ENCODE peak calls at places on chromosomes 16 and 17, in ten cellular contexts. One of them, this sample, is unnamed.
A peak's percentile ranks its signal among the peaks of the same experiment; 100 is the strongest.

GRCh38 chr17:69810326-69811035 is 264.5 kb upstream of the KCNJ16 start:
- DNase-seq in thyroid gland: no peak
- DNase-seq in right lobe of liver: no peak
- DNase-seq in adrenal gland: no peak
- DNase-seq in A549: peak; percentile 49
- DNase-seq in sigmoid colon: no peak
- DNase-seq in H1: no peak
- DNase-seq in HCT116: no peak
- DNase-seq in K562: no peak
- DNase-seq in body of pancreas: no peak
- DNase-seq in this sample: no peak

GRCh38 chr17:36864827-36865320 is 72.4 kb upstream of the LHX1 start:
- DNase-seq in K562: no peak
- DNase-seq in thyroid gland: no peak
- DNase-seq in HCT116: no peak
- DNase-seq in A549: no peak
- DNase-seq in body of pancreas: no peak
- DNase-seq in H1: no peak
- DNase-seq in adrenal gland: no peak
- DNase-seq in right lobe of liver: no peak
- DNase-seq in sigmoid colon: no peak
- DNase-seq in this sample: peak; percentile 46

GRCh38 chr17:77516902-77517301 is 376.1 kb downstream of the SEC14L1 start:
- DNase-seq in body of pancreas: no peak
- DNase-seq in sigmoid colon: no peak
- DNase-seq in adrenal gland: no peak
- DNase-seq in K562: no peak
- DNase-seq in right lobe of liver: no peak
- DNase-seq in thyroid gland: no peak
- DNase-seq in A549: peak; percentile 35
- DNase-seq in H1: no peak
- DNase-seq in HCT116: no peak
- DNase-seq in this sample: peak; percentile 22

GRCh38 chr16:66894948-66895696 is 14.8 kb downstream of the PDP2 start:
- DNase-seq in HCT116: peak; percentile 45
- DNase-seq in right lobe of liver: peak; percentile 74
- DNase-seq in adrenal gland: peak; percentile 76
- DNase-seq in H1: peak; percentile 72
- DNase-seq in A549: peak; percentile 78
- DNase-seq in body of pancreas: peak; percentile 72
- DNase-seq in sigmoid colon: peak; percentile 82
- DNase-seq in K562: peak; percentile 57
- DNase-seq in thyroid gland: peak; percentile 80
- DNase-seq in this sample: no peak

GRCh38 chr17:9151091-9151490 is 129.8 kb downstream of the NTN1 start:
- DNase-seq in adrenal gland: no peak
- DNase-seq in HCT116: no peak
- DNase-seq in A549: no peak
- DNase-seq in thyroid gland: no peak
- DNase-seq in right lobe of liver: no peak
- DNase-seq in K562: no peak
- DNase-seq in sigmoid colon: no peak
- DNase-seq in body of pancreas: no peak
- DNase-seq in H1: no peak
- DNase-seq in this sample: no peak

GRCh38 chr16:10940501-10941079 is 1.7 kb downstream of the DEXI start:
- DNase-seq in A549: no peak
- DNase-seq in body of pancreas: peak; percentile 43
- DNase-seq in thyroid gland: peak; percentile 34
- DNase-seq in H1: no peak
- DNase-seq in K562: no peak
- DNase-seq in adrenal gland: peak; percentile 52
- DNase-seq in right lobe of liver: peak; percentile 69
- DNase-seq in sigmoid colon: no peak
- DNase-seq in HCT116: no peak
- DNase-seq in this sample: peak; percentile 79

GRCh38 chr16:49560018-49560830 is 186.6 kb downstream of the C16orf78 start:
- DNase-seq in thyroid gland: peak; percentile 10
- DNase-seq in H1: no peak
- DNase-seq in sigmoid colon: no peak
- DNase-seq in K562: no peak
- DNase-seq in body of pancreas: peak; percentile 19
- DNase-seq in A549: no peak
- DNase-seq in adrenal gland: no peak
- DNase-seq in right lobe of liver: no peak
- DNase-seq in HCT116: no peak
- DNase-seq in this sample: no peak

GRCh38 chr16:51407921-51408320 is 256.9 kb upstream of the SALL1 start:
- DNase-seq in H1: no peak
- DNase-seq in body of pancreas: no peak
- DNase-seq in right lobe of liver: no peak
- DNase-seq in thyroid gland: no peak
- DNase-seq in A549: no peak
- DNase-seq in sigmoid colon: no peak
- DNase-seq in K562: no peak
- DNase-seq in adrenal gland: no peak
- DNase-seq in HCT116: no peak
- DNase-seq in this sample: no peak

GRCh38 chr17:74723891-74724290 is 11.2 kb upstream of the CD300LF start:
- DNase-seq in HCT116: no peak
- DNase-seq in A549: no peak
- DNase-seq in H1: no peak
- DNase-seq in thyroid gland: no peak
- DNase-seq in K562: no peak
- DNase-seq in sigmoid colon: no peak
- DNase-seq in body of pancreas: no peak
- DNase-seq in adrenal gland: no peak
- DNase-seq in right lobe of liver: no peak
- DNase-seq in this sample: peak; percentile 11

GRCh38 chr16:88453217-88453531 is at the start of gene ZFPM1:
- DNase-seq in adrenal gland: no peak
- DNase-seq in K562: no peak
- DNase-seq in right lobe of liver: no peak
- DNase-seq in sigmoid colon: no peak
- DNase-seq in body of pancreas: no peak
- DNase-seq in HCT116: no peak
- DNase-seq in A549: no peak
- DNase-seq in thyroid gland: no peak
- DNase-seq in H1: no peak
- DNase-seq in this sample: no peak

DNA sequence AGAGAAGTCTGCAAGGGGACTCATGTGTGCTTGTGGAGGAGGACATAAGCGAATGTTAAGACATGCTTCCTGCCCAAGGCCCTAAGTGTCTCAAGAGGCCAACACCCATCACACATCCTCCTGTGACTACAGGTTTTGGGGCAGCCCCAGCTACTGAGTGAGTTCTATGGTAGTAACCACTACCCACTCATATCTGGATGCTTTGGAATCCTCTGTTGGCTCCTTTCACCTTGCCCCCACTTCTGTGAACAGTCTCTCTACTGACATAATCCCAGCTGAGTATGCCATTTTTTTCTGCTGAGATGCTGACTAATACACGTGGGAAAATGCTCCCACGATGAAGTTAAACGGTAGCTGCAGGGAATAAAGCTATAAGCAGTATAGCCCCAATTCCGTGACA is 153.5 kb downstream of the VPS53 start:
- DNase-seq in HCT116: no peak
- DNase-seq in H1: no peak
- DNase-seq in A549: no peak
- DNase-seq in thyroid gland: no peak
- DNase-seq in body of pancreas: no peak
- DNase-seq in K562: no peak
- DNase-seq in sigmoid colon: no peak
- DNase-seq in right lobe of liver: no peak
- DNase-seq in adrenal gland: no peak
- DNase-seq in this sample: no peak
- H3K27ac ChIP-seq in HCT116: no peak overlapping the region
- H3K27ac ChIP-seq in H1: no peak overlapping the region
- H3K27ac ChIP-seq in A549: no peak overlapping the region
- H3K27ac ChIP-seq in thyroid gland: peak overlapping the region; percentile 7
- H3K27ac ChIP-seq in body of pancreas: peak overlapping the region; percentile 12
- H3K27ac ChIP-seq in K562: no peak overlapping the region
- H3K27ac ChIP-seq in sigmoid colon: peak overlapping the region; percentile 76
- H3K27ac ChIP-seq in right lobe of liver: no peak overlapping the region
- H3K27ac ChIP-seq in adrenal gland: peak overlapping the region; percentile 93
- H3K27ac ChIP-seq in this sample: peak overlapping the region; percentile 80

GRCh38 chr17:43175213-43176118 is 4.5 kb downstream of the NBR1 start:
- DNase-seq in A549: no peak
- DNase-seq in adrenal gland: no peak
- DNase-seq in thyroid gland: no peak
- DNase-seq in HCT116: no peak
- DNase-seq in body of pancreas: no peak
- DNase-seq in right lobe of liver: no peak
- DNase-seq in K562: no peak
- DNase-seq in H1: no peak
- DNase-seq in sigmoid colon: no peak
- DNase-seq in this sample: no peak

GRCh38 chr17:43171761-43172487 is 910 bp downstream of the NBR1 start:
- DNase-seq in sigmoid colon: peak; percentile 80
- DNase-seq in adrenal gland: peak; percentile 33
- DNase-seq in H1: no peak
- DNase-seq in thyroid gland: peak; percentile 41
- DNase-seq in HCT116: peak; percentile 50
- DNase-seq in K562: no peak
- DNase-seq in right lobe of liver: no peak
- DNase-seq in body of pancreas: peak; percentile 47
- DNase-seq in A549: peak; percentile 84
- DNase-seq in this sample: no peak

GRCh38 chr17:43170766-43171681 is at the start of gene NBR1:
- DNase-seq in H1: peak; percentile 98
- DNase-seq in adrenal gland: peak; percentile 95
- DNase-seq in A549: peak; percentile 99
- DNase-seq in sigmoid colon: peak; percentile 98
- DNase-seq in thyroid gland: peak; percentile 96
- DNase-seq in HCT116: peak; percentile 99
- DNase-seq in K562: peak; percentile 92
- DNase-seq in body of pancreas: peak; percentile 95
- DNase-seq in right lobe of liver: peak; percentile 97
- DNase-seq in this sample: peak; percentile 96

GRCh38 chr17:43170140-43170765 is 761 bp upstream of the NBR1 start:
- DNase-seq in right lobe of liver: peak; percentile 85
- DNase-seq in thyroid gland: peak; percentile 95
- DNase-seq in A549: peak; percentile 98
- DNase-seq in HCT116: peak; percentile 96
- DNase-seq in adrenal gland: peak; percentile 87
- DNase-seq in sigmoid colon: peak; percentile 97
- DNase-seq in H1: peak; percentile 83
- DNase-seq in K562: peak; percentile 91
- DNase-seq in body of pancreas: peak; percentile 93
- DNase-seq in this sample: peak; percentile 94

GRCh38 chr17:43176119-43176570 is 5.1 kb downstream of the NBR1 start:
- DNase-seq in H1: no peak
- DNase-seq in thyroid gland: no peak
- DNase-seq in A549: no peak
- DNase-seq in HCT116: no peak
- DNase-seq in body of pancreas: no peak
- DNase-seq in K562: no peak
- DNase-seq in sigmoid colon: no peak
- DNase-seq in right lobe of liver: no peak
- DNase-seq in adrenal gland: no peak
- DNase-seq in this sample: no peak
- TF ChIP-seq POLR2A in H1: no peak
- TF ChIP-seq POLR2A in thyroid gland: no peak
- TF ChIP-seq POLR2A in A549: no peak
- TF ChIP-seq POLR2A in HCT116: no peak
- TF ChIP-seq POLR2A in body of pancreas: no peak
- TF ChIP-seq POLR2A in K562: no peak
- TF ChIP-seq POLR2A in sigmoid colon: no peak
- TF ChIP-seq POLR2A in right lobe of liver: no peak
- TF ChIP-seq POLR2A in adrenal gland: no peak
- TF ChIP-seq POLR2A in this sample: no peak

GRCh38 chr17:40417258-40417608 is 463 bp downstream of the TOP2A start:
- DNase-seq in A549: peak; percentile 58
- DNase-seq in right lobe of liver: no peak
- DNase-seq in adrenal gland: no peak
- DNase-seq in H1: no peak
- DNase-seq in K562: no peak
- DNase-seq in sigmoid colon: no peak
- DNase-seq in body of pancreas: no peak
- DNase-seq in HCT116: no peak
- DNase-seq in thyroid gland: no peak
- DNase-seq in this sample: no peak

GRCh38 chr17:40419559-40420331 is 2.0 kb upstream of the TOP2A start:
- DNase-seq in thyroid gland: no peak
- DNase-seq in HCT116: no peak
- DNase-seq in H1: no peak
- DNase-seq in A549: no peak
- DNase-seq in adrenal gland: no peak
- DNase-seq in right lobe of liver: no peak
- DNase-seq in K562: no peak
- DNase-seq in body of pancreas: no peak
- DNase-seq in sigmoid colon: no peak
- DNase-seq in this sample: no peak

GRCh38 chr17:40417609-40418427 is at the start of gene TOP2A:
- DNase-seq in H1: peak; percentile 98
- DNase-seq in body of pancreas: peak; percentile 98
- DNase-seq in A549: peak; percentile 100
- DNase-seq in adrenal gland: peak; percentile 99
- DNase-seq in sigmoid colon: peak; percentile 99
- DNase-seq in thyroid gland: peak; percentile 97
- DNase-seq in right lobe of liver: peak; percentile 99
- DNase-seq in HCT116: peak; percentile 100
- DNase-seq in K562: peak; percentile 100
- DNase-seq in this sample: peak; percentile 91

GRCh38 chr17:40416671-40417070 is 1.0 kb downstream of the TOP2A start:
- DNase-seq in K562: no peak
- DNase-seq in HCT116: no peak
- DNase-seq in thyroid gland: no peak
- DNase-seq in A549: no peak
- DNase-seq in H1: no peak
- DNase-seq in body of pancreas: no peak
- DNase-seq in right lobe of liver: no peak
- DNase-seq in adrenal gland: no peak
- DNase-seq in sigmoid colon: no peak
- DNase-seq in this sample: no peak

DNA sequence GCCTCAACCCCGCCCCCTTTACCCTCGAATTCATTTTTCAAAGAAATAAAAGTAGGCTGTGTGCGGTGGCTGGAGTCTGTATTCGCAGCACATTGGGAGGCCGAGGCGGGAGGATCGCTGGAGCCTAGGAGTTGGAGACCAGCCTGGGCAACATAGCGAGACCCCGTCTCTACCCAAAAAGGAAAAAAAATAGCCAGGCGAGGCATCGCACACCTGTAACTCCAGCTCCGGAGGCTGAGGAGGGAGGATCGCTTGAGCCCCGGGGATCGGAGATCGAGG is 671 bp upstream of the TOP2A start:
- DNase-seq in adrenal gland: peak; percentile 29
- DNase-seq in body of pancreas: no peak
- DNase-seq in right lobe of liver: no peak
- DNase-seq in A549: no peak
- DNase-seq in thyroid gland: no peak
- DNase-seq in HCT116: no peak
- DNase-seq in sigmoid colon: no peak
- DNase-seq in K562: no peak
- DNase-seq in H1: no peak
- DNase-seq in this sample: no peak
- H3K27ac ChIP-seq in adrenal gland: peak overlapping the region; percentile 32
- H3K27ac ChIP-seq in body of pancreas: no peak overlapping the region
- H3K27ac ChIP-seq in right lobe of liver: no peak overlapping the region
- H3K27ac ChIP-seq in A549: peak overlapping the region; percentile 72
- H3K27ac ChIP-seq in thyroid gland: no peak overlapping the region
- H3K27ac ChIP-seq in HCT116: peak overlapping the region; percentile 80
- H3K27ac ChIP-seq in sigmoid colon: peak overlapping the region; percentile 88
- H3K27ac ChIP-seq in K562: peak overlapping the region; percentile 73
- H3K27ac ChIP-seq in H1: no peak overlapping the region
- H3K27ac ChIP-seq in this sample: peak overlapping the region; percentile 52

GRCh38 chr17:39699818-39700147 is at the start of gene ERBB2:
- DNase-seq in K562: no peak
- DNase-seq in thyroid gland: peak; percentile 89
- DNase-seq in right lobe of liver: no peak
- DNase-seq in body of pancreas: peak; percentile 80
- DNase-seq in sigmoid colon: peak; percentile 91
- DNase-seq in HCT116: peak; percentile 57
- DNase-seq in adrenal gland: no peak
- DNase-seq in A549: peak; percentile 92
- DNase-seq in H1: peak; percentile 67
- DNase-seq in this sample: no peak
- TF ChIP-seq POLR2A in K562: no peak
- TF ChIP-seq POLR2A in thyroid gland: peak; percentile 94
- TF ChIP-seq POLR2A in right lobe of liver: peak; percentile 42
- TF ChIP-seq POLR2A in body of pancreas: peak; percentile 86
- TF ChIP-seq POLR2A in sigmoid colon: peak; percentile 64
- TF ChIP-seq POLR2A in HCT116: peak; percentile 66
- TF ChIP-seq POLR2A in adrenal gland: no peak
- TF ChIP-seq POLR2A in A549: peak; percentile 77
- TF ChIP-seq POLR2A in H1: no peak
- TF ChIP-seq POLR2A in this sample: no peak

This sample was measured in spleen.